ENCODE peak calls at places on chromosomes 4 and X, in four cellular contexts. I is progenitor cell of endocrine pancreas, O is HFFc6, F is HepG2. A is an unnamed sample.

GRCh38 chrX:44748014-44748413 is 95.8 kb upstream of the DUSP21 start:
- DNase-seq in O (peak), I (no peak), F (no peak), A (no peak)

GRCh38 chr4:38190717-38191178 is 230.6 kb downstream of the PTTG2 start:
- DNase-seq in O (peak), F (no peak), I (no peak), A (peak)

GRCh38 chrX:45824471-45824870 is 623.8 kb upstream of the DIPK2B start:
- DNase-seq in O (peak), F (peak), I (no peak), A (peak)

GRCh38 chrX:134933911-134934310 is 56.9 kb upstream of the SMIM10 start:
- DNase-seq in I (no peak), F (no peak), O (no peak), A (no peak)

GRCh38 chr4:37922323-37922722 is 31.4 kb downstream of the TBC1D1 start:
- DNase-seq in O (no peak), I (no peak), F (no peak), A (no peak)

GRCh38 chr4:8351931-8352367 is 82.4 kb downstream of the HTRA3 start:
- DNase-seq in O (no peak), I (no peak), F (peak), A (no peak)

GRCh38 chr4:140686799-140687198 is 69.4 kb downstream of the TBC1D9 start:
- DNase-seq in I (no peak), O (no peak), F (no peak), A (no peak)

GRCh38 chr4:174521800-174522182 is 497 bp downstream of the HPGD start:
- DNase-seq in I (no peak), F (no peak), O (no peak), A (no peak)

GRCh38 chr4:41145571-41146078 is 68.7 kb downstream of the APBB2 start:
- DNase-seq in F (peak), I (no peak), O (peak), A (no peak)

GRCh38 chr4:3524349-3524748 is 7.9 kb downstream of the LRPAP1 start:
- DNase-seq in O (no peak), F (no peak), I (no peak), A (no peak)

GRCh38 chrX:11266329-11266830 is 26.8 kb upstream of the AMELX start:
- DNase-seq in O (no peak), I (no peak), F (no peak), A (no peak)

GRCh38 chr4:52192697-52193096 is 141.6 kb downstream of the SPATA18 start:
- DNase-seq in O (no peak), F (peak), I (no peak), A (peak)

GRCh38 chrX:132409780-132410556 is 78.9 kb downstream of the MBNL3 start:
- DNase-seq in F (no peak), O (no peak), I (no peak), A (no peak)

GRCh38 chrX:45711231-45711630 is 510.6 kb upstream of the DIPK2B start:
- DNase-seq in O (peak), I (no peak), F (no peak), A (no peak)

GRCh38 chr4:182531555-182532162 is 288.5 kb downstream of the TENM3 start:
- DNase-seq in F (no peak), O (no peak), I (no peak), A (no peak)

GRCh38 chr4:139676365-139676764 is 10.7 kb downstream of the MGST2 start:
- DNase-seq in I (no peak), O (no peak), F (no peak), A (no peak)

GRCh38 chrX:105823092-105823454 is 734 bp downstream of the NRK start:
- DNase-seq in O (no peak), F (no peak), I (no peak), A (no peak)

GRCh38 chr4:25860586-25861421 is 2.0 kb downstream of the SEL1L3 start:
- DNase-seq in F (no peak), O (no peak), I (no peak), A (no peak)

GRCh38 chr4:27123050-27123768 is 262.6 kb downstream of the STIM2 start:
- DNase-seq in F (no peak), I (no peak), O (no peak), A (no peak)

GRCh38 chrX:133335027-133335426 is 80.3 kb downstream of the GPC4 start:
- DNase-seq in O (no peak), I (no peak), F (no peak), A (peak)

GRCh38 chrX:5474282-5474681 is 754.4 kb downstream of the NLGN4X start:
- DNase-seq in F (no peak), I (no peak), O (no peak), A (no peak)

GRCh38 chr4:29805245-29805644 is 914.9 kb upstream of the PCDH7 start:
- DNase-seq in I (no peak), F (peak), O (no peak), A (no peak)

GRCh38 chr4:155617312-155617711 is 49.3 kb upstream of the GUCY1A1 start:
- DNase-seq in O (no peak), I (no peak), F (no peak), A (no peak)

GRCh38 chr4:181951265-181951664 is 291.9 kb upstream of the TENM3 start:
- DNase-seq in O (no peak), F (no peak), I (no peak), A (no peak)

GRCh38 chrX:130170752-130171445 is 863 bp upstream of the RAB33A start:
- DNase-seq in O (no peak), F (no peak), I (no peak), A (no peak)

GRCh38 chrX:51802917-51803688 is 59.9 kb downstream of the GSPT2 start:
- DNase-seq in I (peak), F (peak), O (peak), A (no peak)

GRCh38 chrX:10011991-10012390 is 44.8 kb downstream of the CLDN34 start:
- DNase-seq in F (no peak), I (no peak), O (no peak), A (no peak)

GRCh38 chr4:5157721-5158390 is 106.6 kb downstream of the STK32B start:
- DNase-seq in O (no peak), F (no peak), I (no peak), A (no peak)

GRCh38 chr4:4488405-4489404 is 53.1 kb downstream of the STX18 start:
- DNase-seq in F (peak), I (peak), O (peak), A (peak)

GRCh38 chr4:119300072-119300387 is 21.9 kb downstream of the FABP2 start:
- DNase-seq in I (no peak), F (no peak), O (peak), A (no peak)

GRCh38 chrX:50100188-50100587 is 100.6 kb downstream of the AKAP4 start:
- DNase-seq in I (no peak), O (no peak), F (peak), A (no peak)

GRCh38 chr4:54683616-54684346 is 26.0 kb downstream of the KIT start:
- DNase-seq in I (no peak), O (peak), F (peak), A (no peak)

GRCh38 chr4:6907658-6908191 is 1.9 kb upstream of the TBC1D14 start:
- DNase-seq in F (no peak), I (no peak), O (no peak), A (no peak)
- TF ChIP-seq CTCF in F (peak), I (peak), O (peak), A (peak)

DNA sequence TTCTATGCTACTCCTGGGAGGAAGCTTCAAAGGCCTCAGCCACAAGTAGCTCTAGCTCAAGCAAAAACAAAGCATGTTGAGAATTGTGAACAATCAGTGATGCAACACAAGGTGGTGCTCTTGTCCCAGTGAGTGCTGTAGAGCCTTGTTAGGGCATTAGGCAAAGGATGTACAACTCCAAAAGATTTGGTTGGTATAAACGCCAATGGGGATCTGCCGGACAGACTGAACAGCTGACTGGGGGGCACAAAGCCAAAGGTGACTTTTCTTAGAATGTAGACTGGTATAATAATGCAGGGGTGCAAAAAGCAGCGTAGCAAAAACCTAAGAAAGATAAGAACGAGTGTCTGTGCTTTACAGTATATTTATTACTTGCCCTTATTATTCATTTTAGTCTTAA is 62.6 kb upstream of the ALB start:
- DNase-seq in I (peak), F (peak), O (peak), A (peak)
- TF ChIP-seq CTCF in I (peak), F (peak), O (peak), A (peak)

DNA sequence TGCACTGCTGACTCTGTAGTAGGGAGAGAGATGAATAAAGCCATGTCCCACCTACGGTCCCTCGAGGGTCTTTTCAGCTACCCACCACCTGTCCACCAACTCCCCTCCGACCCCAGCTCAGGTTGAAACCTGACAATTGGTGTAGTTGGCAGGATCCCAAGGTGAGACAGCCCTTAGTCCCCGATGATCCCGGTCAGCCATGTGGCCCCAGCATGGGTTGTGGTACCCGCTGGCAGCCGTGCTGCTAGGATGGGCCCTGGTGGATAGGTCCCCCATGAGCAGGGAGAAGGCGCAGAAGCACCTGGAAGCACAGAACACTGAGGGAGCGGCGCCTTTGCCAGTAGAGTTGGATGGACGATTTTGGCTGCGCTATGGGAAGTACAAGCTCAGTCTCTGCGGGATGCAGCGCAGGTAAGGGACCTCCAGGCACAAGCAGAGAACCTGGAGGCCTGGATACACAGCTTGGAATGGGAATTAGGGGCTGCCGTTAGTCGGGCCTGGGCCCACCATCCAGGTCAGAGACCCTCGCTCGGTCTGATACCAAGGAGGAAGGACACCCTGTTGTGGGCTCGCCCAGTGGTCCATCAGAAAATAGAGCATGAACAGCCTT is 694.6 kb upstream of the AGA start:
- DNase-seq in O (no peak), I (no peak), F (no peak), A (no peak)
- TF ChIP-seq CTCF in O (no peak), I (no peak), F (no peak), A (no peak)

GRCh38 chrX:103254171-103254824 is 657 bp downstream of the TCEAL8 start:
- DNase-seq in I (peak), F (peak), O (no peak), A (no peak)

GRCh38 chrX:103253608-103254007 is 1.3 kb downstream of the TCEAL8 start:
- DNase-seq in F (no peak), O (no peak), I (no peak), A (no peak)

GRCh38 chrX:103249805-103250204 is 5.2 kb downstream of the TCEAL8 start:
- DNase-seq in I (no peak), F (no peak), O (no peak), A (no peak)

GRCh38 chrX:103250977-103251376 is 4.0 kb downstream of the TCEAL8 start:
- DNase-seq in I (no peak), F (no peak), O (no peak), A (no peak)

GRCh38 chrX:103248553-103248952 is 6.4 kb downstream of the TCEAL8 start:
- DNase-seq in I (no peak), O (no peak), F (no peak), A (no peak)
- TF ChIP-seq CTCF in I (peak), O (peak), F (no peak), A (peak)

A was measured in AG09309.